ENCODE peak calls at places on chromosomes 12 and 14, in nine cellular contexts. K, U, L, G, T, M, I, C and Z are unnamed samples.
A peak's percentile ranks its signal among the peaks of the same experiment; 100 is the strongest.

GRCh38 chr12:112097641-112098040 is 10.9 kb downstream of the NAA25 start:
- DNase-seq in K (no peak), U (no peak), L (no peak), G (no peak), T (peak; percentile 38), M (peak; percentile 47), I (no peak), C (no peak), Z (peak; percentile 51)

GRCh38 chr12:67356400-67356799 is 87.2 kb downstream of the CAND1 start:
- DNase-seq in K (no peak), U (no peak), L (no peak), G (no peak), T (no peak), M (no peak), I (no peak), C (no peak), Z (no peak)

GRCh38 chr12:101127521-101128219 is 82.4 kb downstream of the SLC5A8 start:
- DNase-seq in K (peak; percentile 59), U (no peak), L (peak; percentile 80), G (no peak), T (no peak), M (peak; percentile 7), I (no peak), C (no peak), Z (no peak)

GRCh38 chr12:122945047-122945592 is 21.1 kb downstream of the ABCB9 start:
- DNase-seq in K (no peak), U (no peak), L (no peak), G (no peak), T (no peak), M (no peak), I (no peak), C (no peak), Z (no peak)

GRCh38 chr12:85076688-85077430 is 40.7 kb downstream of the LRRIQ1 start:
- DNase-seq in K (peak; percentile 37), U (peak; percentile 77), L (peak; percentile 92), G (peak; percentile 82), T (peak; percentile 83), M (peak; percentile 88), I (no peak), C (no peak), Z (peak; percentile 94)

GRCh38 chr12:46524778-46525177 is 152.2 kb upstream of the SLC38A2 start:
- DNase-seq in K (no peak), U (no peak), L (peak; percentile 92), G (peak; percentile 27), T (peak; percentile 60), M (peak; percentile 96), I (peak; percentile 65), C (peak; percentile 85), Z (no peak)

GRCh38 chr12:116287850-116288301 is 10.4 kb upstream of the MED13L start:
- DNase-seq in K (no peak), U (no peak), L (no peak), G (peak; percentile 51), T (no peak), M (no peak), I (no peak), C (no peak), Z (no peak)

GRCh38 chr12:8676651-8677050 is 14.0 kb upstream of the MFAP5 start:
- DNase-seq in K (no peak), U (no peak), L (no peak), G (no peak), T (no peak), M (no peak), I (no peak), C (no peak), Z (peak; percentile 28)

GRCh38 chr14:100144996-100145646 is 14.3 kb downstream of the DEGS2 start:
- DNase-seq in K (no peak), U (no peak), L (no peak), G (no peak), T (no peak), M (no peak), I (no peak), C (no peak), Z (no peak)

GRCh38 chr12:32139064-32139421 is 32.4 kb downstream of the BICD1 start:
- DNase-seq in K (no peak), U (peak; percentile 24), L (peak; percentile 66), G (no peak), T (peak; percentile 40), M (peak; percentile 55), I (no peak), C (no peak), Z (peak; percentile 27)

GRCh38 chr12:119178544-119179334 is at the start of gene HSPB8:
- DNase-seq in K (peak; percentile 71), U (peak; percentile 47), L (peak; percentile 91), G (peak; percentile 76), T (peak; percentile 84), M (peak; percentile 95), I (peak; percentile 94), C (peak; percentile 92), Z (peak; percentile 28)

GRCh38 chr12:12721251-12721689 is 4.1 kb downstream of the CDKN1B start:
- DNase-seq in K (no peak), U (no peak), L (no peak), G (peak; percentile 69), T (no peak), M (no peak), I (no peak), C (no peak), Z (peak; percentile 44)

GRCh38 chr12:43776498-43776897 is 17.7 kb downstream of the IRAK4 start:
- DNase-seq in K (no peak), U (peak; percentile 36), L (peak; percentile 45), G (peak; percentile 56), T (no peak), M (peak; percentile 50), I (no peak), C (no peak), Z (peak; percentile 50)

GRCh38 chr12:60803147-60803546 is 1207.3 kb downstream of the SLC16A7 start:
- DNase-seq in K (no peak), U (no peak), L (peak; percentile 37), G (no peak), T (no peak), M (no peak), I (no peak), C (no peak), Z (no peak)

GRCh38 chr12:101368016-101368415 is 39.6 kb downstream of the ARL1 start:
- DNase-seq in K (no peak), U (no peak), L (no peak), G (no peak), T (no peak), M (no peak), I (no peak), C (no peak), Z (no peak)

GRCh38 chr12:111664961-111665865 is 20.5 kb downstream of the BRAP start:
- DNase-seq in K (no peak), U (no peak), L (no peak), G (no peak), T (no peak), M (no peak), I (no peak), C (no peak), Z (peak; percentile 25)

GRCh38 chr12:34599530-34600513 is 577.5 kb downstream of the ALG10 start:
- DNase-seq in K (no peak), U (no peak), L (no peak), G (no peak), T (no peak), M (no peak), I (no peak), C (peak; percentile 1), Z (no peak)

GRCh38 chr14:53190938-53191337 is 37.8 kb upstream of the DDHD1 start:
- DNase-seq in K (no peak), U (no peak), L (peak; percentile 12), G (no peak), T (no peak), M (peak; percentile 58), I (no peak), C (no peak), Z (peak; percentile 53)

GRCh38 chr12:38053113-38053512 is 263.5 kb upstream of the ALG10B start:
- DNase-seq in K (no peak), U (no peak), L (no peak), G (no peak), T (no peak), M (no peak), I (no peak), C (no peak), Z (no peak)

GRCh38 chr12:24557738-24558137 is 391.2 kb downstream of the BCAT1 start:
- DNase-seq in K (no peak), U (no peak), L (no peak), G (no peak), T (no peak), M (no peak), I (no peak), C (no peak), Z (no peak)

GRCh38 chr14:52961060-52961639 is 10.3 kb upstream of the FERMT2 start:
- DNase-seq in K (no peak), U (peak; percentile 69), L (peak; percentile 68), G (peak; percentile 80), T (peak; percentile 65), M (peak; percentile 82), I (peak; percentile 49), C (peak; percentile 25), Z (peak; percentile 79)

GRCh38 chr14:102586420-102587119 is 5.9 kb upstream of the RCOR1 start:
- DNase-seq in K (no peak), U (no peak), L (peak; percentile 73), G (no peak), T (no peak), M (no peak), I (no peak), C (no peak), Z (no peak)

GRCh38 chr14:103694572-103695026 is 20.7 kb downstream of the XRCC3 start:
- DNase-seq in K (no peak), U (no peak), L (no peak), G (no peak), T (no peak), M (no peak), I (no peak), C (no peak), Z (no peak)
- TF ChIP-seq CTCF in K (no peak), U (peak; percentile 23), L (no peak), G (no peak), T (peak; percentile 22), M (no peak), I (no peak), C (no peak), Z (no peak)

GRCh38 chr12:50507474-50507838 is 2.7 kb downstream of the DIP2B start:
- DNase-seq in K (no peak), U (no peak), L (no peak), G (no peak), T (no peak), M (no peak), I (no peak), C (no peak), Z (no peak)
- H3K4me3 ChIP-seq in K (no peak overlapping the region), U (no peak overlapping the region), L (no peak overlapping the region), G (no peak overlapping the region), T (no peak overlapping the region), M (no peak overlapping the region), I (no peak overlapping the region), C (no peak overlapping the region), Z (no peak overlapping the region)

GRCh38 chr12:2004113-2004929 is at the start of gene DCP1B:
- DNase-seq in K (peak; percentile 85), U (peak; percentile 99), L (peak; percentile 98), G (peak; percentile 98), T (peak; percentile 97), M (peak; percentile 97), I (peak; percentile 97), C (peak; percentile 95), Z (peak; percentile 97)
- TF ChIP-seq CTCF in K (peak; percentile 15), U (peak; percentile 35), L (no peak), G (no peak), T (peak; percentile 11), M (no peak), I (no peak), C (no peak), Z (no peak)

DNA sequence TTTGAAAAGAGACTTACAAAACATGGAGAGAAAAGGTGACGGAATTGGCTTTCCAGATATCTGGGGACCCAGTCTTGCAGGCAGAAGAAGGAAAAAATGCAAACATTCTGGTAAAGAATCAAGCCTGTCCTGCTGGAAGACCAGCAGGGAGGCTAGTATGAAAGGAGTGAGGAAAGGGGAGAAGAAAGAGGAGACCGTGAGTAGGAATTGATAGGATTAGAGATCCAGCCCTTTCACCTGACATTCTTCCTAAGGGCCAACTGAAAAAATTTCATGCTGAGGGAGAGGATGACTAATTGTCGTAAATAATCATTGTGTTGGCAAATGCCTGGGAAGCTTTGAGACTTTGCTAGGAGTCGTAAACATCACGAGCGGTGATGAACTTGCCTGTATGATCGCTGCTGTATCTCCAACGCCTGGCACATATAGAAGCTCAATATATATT is 12.1 kb downstream of the BHLHE41 start:
- DNase-seq in K (no peak), U (peak; percentile 64), L (peak; percentile 22), G (no peak), T (no peak), M (no peak), I (no peak), C (no peak), Z (no peak)
- H3K4me3 ChIP-seq in K (no peak overlapping the region), U (peak overlapping the region; percentile 67), L (no peak overlapping the region), G (no peak overlapping the region), T (no peak overlapping the region), M (no peak overlapping the region), I (no peak overlapping the region), C (no peak overlapping the region), Z (no peak overlapping the region)